ENCODE peak calls at places on chromosome 3, in ten cellular contexts. W is esophagus squamous epithelium, B is GM10248, F is brain microvascular endothelial cell, U is astrocyte of the spinal cord, P is natural killer cell, D is osteocyte, Z is HL-60, G is B cell, X is tibial artery. V is an unnamed sample.
A peak's percentile ranks its signal among the peaks of the same experiment; 100 is the strongest.

GRCh38 chr3:172106989-172107388 is 67.6 kb downstream of the FNDC3B start:
- DNase-seq in U (no peak), P (peak; percentile 72), B (peak; percentile 52), X (no peak), D (no peak), W (no peak), F (no peak), G (peak; percentile 61), Z (peak; percentile 71), V (no peak)

GRCh38 chr3:69997486-69998307 is 1.8 kb upstream of the SAMMSON start:
- DNase-seq in B (no peak), X (no peak), Z (no peak), G (no peak), U (peak; percentile 13), D (no peak), F (no peak), P (no peak), W (no peak), V (no peak)

GRCh38 chr3:52144796-52145735 is 9.2 kb downstream of the POC1A start:
- DNase-seq in Z (no peak), F (no peak), W (no peak), U (no peak), X (no peak), B (no peak), P (no peak), G (no peak), D (no peak), V (no peak)

GRCh38 chr3:119937229-119937628 is 155.3 kb downstream of the NR1I2 start:
- DNase-seq in G (peak; percentile 11), D (no peak), P (peak; percentile 22), F (no peak), B (peak; percentile 53), Z (no peak), X (no peak), W (no peak), U (peak; percentile 18), V (no peak)

GRCh38 chr3:196072313-196072712 is 9.6 kb downstream of the TFRC start:
- DNase-seq in X (no peak), P (no peak), F (no peak), Z (no peak), W (no peak), D (no peak), U (no peak), G (no peak), B (no peak), V (no peak)

GRCh38 chr3:53775018-53775417 is 71.2 kb downstream of the CHDH start:
- DNase-seq in Z (no peak), U (no peak), W (no peak), G (no peak), D (no peak), F (no peak), X (no peak), B (no peak), P (no peak), V (no peak)

GRCh38 chr3:168998792-168999191 is 664.7 kb downstream of the MECOM start:
- DNase-seq in P (no peak), G (no peak), B (no peak), U (no peak), W (no peak), X (no peak), Z (no peak), D (no peak), F (no peak), V (no peak)

GRCh38 chr3:120795017-120795648 is 52.6 kb downstream of the GTF2E1 start:
- DNase-seq in F (peak; percentile 84), P (peak; percentile 68), D (peak; percentile 93), W (peak; percentile 6), U (peak; percentile 82), Z (peak; percentile 28), X (peak; percentile 74), B (peak; percentile 47), G (peak; percentile 74), V (peak; percentile 53)

GRCh38 chr3:100630664-100631063 is 21.3 kb downstream of the ADGRG7 start:
- DNase-seq in U (no peak), W (no peak), D (no peak), F (no peak), B (no peak), P (no peak), Z (no peak), G (no peak), X (no peak), V (no peak)

GRCh38 chr3:40511031-40511718 is 5.3 kb downstream of the ZNF620 start:
- DNase-seq in G (no peak), Z (no peak), F (no peak), X (no peak), B (no peak), U (no peak), P (no peak), W (no peak), D (no peak), V (no peak)

GRCh38 chr3:40504636-40505430 is 1.0 kb upstream of the ZNF620 start:
- DNase-seq in X (peak; percentile 80), F (peak; percentile 93), D (no peak), W (no peak), G (no peak), U (peak; percentile 89), B (no peak), Z (no peak), P (no peak), V (no peak)

GRCh38 chr3:40499952-40500351 is 5.9 kb upstream of the ZNF620 start:
- DNase-seq in P (no peak), W (no peak), U (no peak), X (no peak), G (no peak), D (no peak), B (no peak), Z (no peak), F (no peak), V (no peak)

DNA sequence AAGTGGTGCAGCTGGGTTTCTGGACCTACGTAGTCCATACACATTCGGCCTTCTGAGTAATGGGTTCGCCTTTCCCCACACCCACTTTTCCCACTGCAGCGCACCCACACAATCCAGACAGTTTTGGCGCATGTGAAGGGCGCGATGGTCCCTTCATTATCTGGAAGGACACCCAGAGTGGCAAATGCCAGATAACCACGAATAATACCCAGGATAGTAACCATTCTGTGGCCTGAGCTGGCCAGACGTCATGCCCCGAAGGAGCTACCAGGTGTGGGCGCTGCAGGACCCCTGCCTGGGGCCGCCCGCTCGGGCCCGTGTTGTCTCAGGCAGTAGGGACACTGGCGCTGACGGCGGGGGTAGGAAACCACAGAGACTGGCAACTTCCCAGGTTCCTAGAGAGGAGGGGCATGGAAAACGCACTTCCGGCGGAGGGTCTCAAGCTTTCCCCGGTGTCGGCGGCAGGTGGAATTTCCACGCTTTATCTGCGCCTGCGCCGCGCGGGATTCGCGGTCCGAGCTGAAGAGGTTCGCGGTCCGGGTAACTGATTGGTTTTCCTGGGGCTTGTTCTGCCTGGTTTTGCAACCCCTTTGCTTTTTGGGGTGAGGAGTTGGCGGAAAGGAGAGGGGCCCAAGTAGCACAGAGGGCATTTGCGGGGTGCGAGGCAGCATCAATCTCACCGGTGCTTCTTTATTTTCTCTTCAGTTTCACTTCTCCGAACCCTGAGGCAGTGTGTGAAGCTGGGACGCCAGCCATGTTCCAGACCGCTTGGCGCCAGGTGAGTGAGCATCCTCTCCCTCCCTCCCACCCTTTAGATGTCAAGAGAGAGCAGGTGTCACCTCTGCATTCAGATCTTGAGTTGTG is at the start of gene ZNF620:
- DNase-seq in U (peak; percentile 54), Z (peak; percentile 34), D (peak; percentile 90), B (peak; percentile 64), F (peak; percentile 38), G (peak; percentile 58), W (no peak), X (peak; percentile 90), P (peak; percentile 35), V (peak; percentile 85)
- TF ChIP-seq CTCF in U (peak; percentile 46), Z (no peak), D (peak; percentile 45), B (peak; percentile 53), F (peak; percentile 57), G (peak; percentile 18), W (peak; percentile 23), X (no peak), P (peak; percentile 35), V (peak; percentile 66)

GRCh38 chr3:185065059-185065458 is 87.8 kb downstream of the C3orf70 start:
- DNase-seq in B (no peak), D (no peak), G (no peak), X (no peak), F (no peak), P (no peak), Z (no peak), W (no peak), U (no peak), V (no peak)
- TF ChIP-seq CTCF in B (no peak), D (no peak), G (no peak), X (no peak), F (peak; percentile 15), P (no peak), Z (no peak), W (no peak), U (no peak), V (no peak)

GRCh38 chr3:177777699-177778098 is 580.4 kb upstream of the TBL1XR1 start:
- DNase-seq in F (peak; percentile 51), Z (peak; percentile 17), W (no peak), X (peak; percentile 63), D (no peak), B (peak; percentile 37), G (peak; percentile 53), U (peak; percentile 52), P (no peak), V (no peak)
- TF ChIP-seq CTCF in F (peak; percentile 80), Z (peak; percentile 52), W (peak; percentile 57), X (no peak), D (peak; percentile 44), B (peak; percentile 53), G (peak; percentile 56), U (peak; percentile 68), P (peak; percentile 40), V (peak; percentile 54)

GRCh38 chr3:176651622-176652021 is 545.7 kb downstream of the TBL1XR1 start:
- DNase-seq in P (no peak), G (no peak), X (no peak), B (no peak), D (no peak), F (no peak), W (no peak), U (no peak), Z (no peak), V (no peak)
- TF ChIP-seq CTCF in P (no peak), G (no peak), X (no peak), B (no peak), D (no peak), F (no peak), W (no peak), U (no peak), Z (no peak), V (no peak)

V was measured in progenitor cell of endocrine pancreas.